ENCODE peak calls at places on chromosomes 5 and 9, in nine cellular contexts. D, Q, X, E, K, J, Y, O and N are unnamed samples.

GRCh38 chr5:138463335-138464017 is 1.8 kb upstream of the EGR1 start:
- DNase-seq in J (peak; percentile 36), O (no peak), X (no peak), D (no peak), E (no peak), K (peak; percentile 41), Q (no peak), Y (no peak), N (no peak)

GRCh38 chr9:107691649-107692048 is 202.1 kb upstream of the KLF4 start:
- DNase-seq in Q (no peak), O (no peak), Y (no peak), D (no peak), K (no peak), E (no peak), J (no peak), X (no peak), N (no peak)

GRCh38 chr5:96843140-96843539 is 33.2 kb upstream of the ERAP2 start:
- DNase-seq in X (no peak), O (no peak), Q (no peak), D (no peak), E (no peak), J (no peak), K (no peak), Y (no peak), N (no peak)

GRCh38 chr5:179926657-179927056 is 19.0 kb upstream of the TBC1D9B start:
- DNase-seq in J (no peak), O (no peak), K (no peak), Y (no peak), E (peak; percentile 26), X (no peak), D (no peak), Q (no peak), N (no peak)

GRCh38 chr9:91207481-91207888 is 154.2 kb downstream of the AUH start:
- DNase-seq in O (no peak), Q (no peak), Y (no peak), D (no peak), X (no peak), E (no peak), K (no peak), J (no peak), N (no peak)

GRCh38 chr5:9447691-9448090 is 98.2 kb downstream of the SEMA5A start:
- DNase-seq in K (no peak), E (no peak), D (no peak), J (no peak), O (no peak), Q (no peak), Y (no peak), X (no peak), N (no peak)

GRCh38 chr5:3535414-3536211 is 60.0 kb upstream of the IRX1 start:
- DNase-seq in Q (no peak), K (no peak), E (no peak), X (no peak), D (no peak), Y (no peak), J (no peak), O (no peak), N (no peak)

GRCh38 chr5:125058185-125058826 is 311.9 kb upstream of the ZNF608 start:
- DNase-seq in O (no peak), E (no peak), Q (no peak), D (no peak), Y (no peak), K (no peak), X (no peak), J (no peak), N (no peak)

GRCh38 chr5:151659001-151659754 is 27.5 kb downstream of the SPARC start:
- DNase-seq in Y (peak; percentile 94), O (peak; percentile 70), E (peak; percentile 85), K (peak; percentile 79), D (peak; percentile 66), X (peak; percentile 77), J (peak; percentile 94), Q (peak; percentile 60), N (peak; percentile 78)

GRCh38 chr5:110055301-110055700 is 365.6 kb downstream of the MAN2A1 start:
- DNase-seq in E (no peak), O (no peak), J (no peak), Y (no peak), K (no peak), D (no peak), Q (no peak), X (no peak), N (no peak)

GRCh38 chr9:99085949-99086948 is 18.7 kb upstream of the TGFBR1 start:
- DNase-seq in O (no peak), X (no peak), D (no peak), Q (no peak), J (no peak), E (no peak), K (no peak), Y (no peak), N (no peak)

GRCh38 chr5:84242286-84242685 is 142.4 kb downstream of the EDIL3 start:
- DNase-seq in Q (no peak), Y (no peak), K (peak; percentile 20), J (no peak), X (no peak), E (no peak), O (no peak), D (no peak), N (no peak)

GRCh38 chr9:90842984-90843383 is 41.4 kb downstream of the SYK start:
- DNase-seq in K (no peak), O (no peak), J (no peak), Y (no peak), E (no peak), Q (no peak), D (no peak), X (no peak), N (peak; percentile 34)

GRCh38 chr5:134979416-134979815 is 11.7 kb downstream of the CATSPER3 start:
- DNase-seq in X (no peak), Q (no peak), E (no peak), Y (no peak), K (no peak), J (no peak), D (no peak), O (no peak), N (no peak)

GRCh38 chr9:34127035-34127948 is 794 bp upstream of the DCAF12 start:
- DNase-seq in Q (no peak), D (no peak), K (no peak), E (peak; percentile 43), O (no peak), Y (no peak), J (no peak), X (no peak), N (no peak)

GRCh38 chr5:51465165-51465564 is 81.9 kb downstream of the ISL1 start:
- DNase-seq in X (no peak), Y (no peak), K (no peak), E (no peak), J (no peak), Q (no peak), O (no peak), D (no peak), N (no peak)

GRCh38 chr9:128689820-128690683 is 1.0 kb downstream of the SET start:
- DNase-seq in J (peak; percentile 36), O (no peak), E (peak; percentile 57), Q (peak; percentile 54), K (peak; percentile 70), X (peak; percentile 31), D (peak; percentile 60), Y (peak; percentile 82), N (peak; percentile 89)

GRCh38 chr9:88258012-88258411 is 119.7 kb upstream of the SPATA31C2 start:
- DNase-seq in Y (no peak), J (no peak), E (no peak), O (no peak), Q (no peak), X (peak; percentile 39), D (no peak), K (no peak), N (no peak)

GRCh38 chr5:43389679-43390329 is 22.4 kb downstream of the CCL28 start:
- DNase-seq in K (peak; percentile 91), Y (no peak), Q (peak; percentile 1), O (no peak), J (peak; percentile 39), E (peak; percentile 56), D (peak; percentile 17), X (peak; percentile 53), N (peak; percentile 75)

GRCh38 chr5:138111937-138112336 is 27.3 kb downstream of the NME5 start:
- DNase-seq in X (no peak), J (no peak), E (no peak), Y (no peak), K (no peak), Q (no peak), O (no peak), D (no peak), N (no peak)